ENCODE peak calls at places on chromosomes 2 and 18, in six cellular contexts. Y is MM.1S, B is mammary epithelial cell, G is HCT116, F is fibroblast of lung, E is osteoblast. S is an unnamed sample.

GRCh38 chr2:240604939-240605716 is 18.6 kb downstream of the CAPN10 start:
- DNase-seq in B (no peak), E (peak), G (no peak), Y (no peak), F (no peak), S (peak)

GRCh38 chr18:48607049-48607984 is 68.5 kb downstream of the CTIF start:
- DNase-seq in B (peak), G (no peak), Y (no peak), E (peak), F (peak), S (peak)

GRCh38 chr18:69628774-69629359 is 228.2 kb downstream of the DOK6 start:
- DNase-seq in E (no peak), Y (no peak), G (no peak), B (no peak), F (no peak), S (no peak)

GRCh38 chr2:95299961-95300360 is 2.8 kb downstream of the KCNIP3 start:
- DNase-seq in B (no peak), F (no peak), G (no peak), Y (no peak), E (no peak), S (no peak)

GRCh38 chr2:46812381-46813024 is 103.1 kb downstream of the MCFD2 start:
- DNase-seq in G (no peak), Y (no peak), E (peak), F (peak), B (peak), S (peak)

GRCh38 chr2:26564121-26564520 is 77.0 kb downstream of the CIB4 start:
- DNase-seq in Y (no peak), B (no peak), E (peak), F (no peak), G (no peak), S (no peak)

GRCh38 chr18:41378628-41379027 is 576.4 kb upstream of the PIK3C3 start:
- DNase-seq in F (peak), G (no peak), B (peak), E (no peak), Y (no peak), S (peak)

GRCh38 chr2:226799976-226800940 is 638 bp upstream of the IRS1 start:
- DNase-seq in Y (peak), G (no peak), E (peak), F (peak), B (no peak), S (peak)

GRCh38 chr2:201769664-201770373 is 10.9 kb downstream of the ALS2 start:
- DNase-seq in E (peak), G (no peak), F (no peak), B (no peak), Y (no peak), S (no peak)

GRCh38 chr2:114049826-114050225 is 159.9 kb downstream of the ACTR3 start:
- DNase-seq in E (peak), Y (no peak), F (no peak), B (peak), G (no peak), S (no peak)

GRCh38 chr2:14567561-14567960 is 65.0 kb upstream of the LRATD1 start:
- DNase-seq in Y (no peak), G (no peak), B (peak), F (peak), E (no peak), S (no peak)

GRCh38 chr18:10139783-10140410 is 226.1 kb downstream of the VAPA start:
- DNase-seq in Y (no peak), B (no peak), F (peak), G (no peak), E (peak), S (peak)

GRCh38 chr2:191688934-191689695 is 11.2 kb downstream of the NABP1 start:
- DNase-seq in Y (no peak), E (no peak), B (peak), F (peak), G (peak), S (peak)

GRCh38 chr2:157468931-157469708 is 25.2 kb upstream of the CYTIP start:
- DNase-seq in G (no peak), E (peak), F (peak), B (peak), Y (peak), S (no peak)

GRCh38 chr18:22057908-22058527 is 111.4 kb upstream of the GATA6 start:
- DNase-seq in G (no peak), B (no peak), F (no peak), Y (no peak), E (no peak), S (peak)

DNA sequence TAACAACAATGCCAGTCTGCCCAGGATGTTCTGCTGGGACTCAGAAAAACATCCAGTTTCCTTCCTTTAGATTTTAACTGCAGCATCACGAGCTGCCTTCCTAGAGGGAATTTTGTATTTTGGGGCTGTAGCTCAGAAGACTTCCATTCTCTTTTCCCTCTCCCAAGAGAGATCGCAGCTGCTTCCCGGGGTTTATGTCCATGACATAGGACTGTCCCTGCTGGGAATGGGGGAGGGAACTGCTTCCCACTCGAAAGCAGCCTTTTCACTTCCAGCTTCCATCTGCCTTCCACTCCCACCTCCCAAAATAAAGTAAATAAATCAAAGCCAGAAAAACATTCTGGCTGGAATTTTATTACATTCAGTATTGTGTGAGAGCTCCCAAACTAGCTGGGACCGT is 52.4 kb downstream of the LIMS1 start:
- DNase-seq in Y (no peak), B (no peak), E (no peak), F (no peak), G (no peak), S (no peak)
- H3K27ac ChIP-seq in Y (peak), B (peak), E (peak), F (peak), G (no peak), S (peak)

DNA sequence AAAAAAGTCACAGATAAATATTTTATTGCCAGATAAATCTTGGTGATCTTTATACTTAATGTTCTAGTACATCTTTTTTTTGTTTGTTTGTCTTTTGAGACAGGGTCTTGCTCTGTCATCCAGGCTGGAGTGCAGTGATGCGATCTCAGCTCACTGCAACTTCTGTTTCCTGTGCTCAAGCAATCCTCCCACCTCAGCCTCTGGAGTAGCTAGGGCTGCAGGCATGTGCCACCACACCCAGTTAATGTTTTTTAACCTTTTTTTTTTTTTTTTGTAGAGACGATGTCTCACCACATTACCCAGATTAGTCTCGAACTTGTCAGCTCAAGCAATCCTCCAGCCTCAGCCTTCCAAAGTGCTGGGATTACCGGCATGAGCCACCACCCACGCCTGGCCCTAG is 9.1 kb upstream of the C1GALT1C1L start:
- DNase-seq in B (peak), F (no peak), Y (no peak), G (no peak), E (no peak), S (no peak)
- H2AFZ ChIP-seq in B (no peak), F (no peak), Y (no peak), G (no peak), E (peak), S (no peak)

DNA sequence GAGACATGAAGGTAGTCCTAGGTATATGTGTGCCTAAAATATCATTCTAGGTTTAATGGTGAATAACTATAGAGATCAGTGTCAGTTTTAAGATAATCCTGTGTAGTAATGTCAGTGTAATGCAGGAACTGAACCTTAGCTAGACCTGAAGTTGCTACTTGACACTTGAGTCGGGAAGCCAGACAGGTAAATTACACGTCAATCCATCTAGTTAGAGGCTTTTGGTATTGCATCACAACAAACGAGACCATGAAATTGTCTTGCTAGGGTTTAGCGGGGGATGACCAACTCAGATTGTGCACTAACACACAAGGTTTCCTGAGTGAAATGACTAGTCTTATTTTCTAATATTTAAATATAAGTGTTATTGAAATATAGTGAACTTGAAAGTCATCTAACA is 2.0 kb downstream of the YPEL5 start:
- DNase-seq in B (no peak), G (no peak), E (no peak), F (no peak), Y (no peak), S (no peak)
- H3K27ac ChIP-seq in B (no peak), G (no peak), E (no peak), F (no peak), Y (peak), S (peak)

GRCh38 chr2:146212602-146213001 is 1632.2 kb upstream of the ACVR2A start:
- DNase-seq in F (no peak), Y (no peak), E (no peak), G (no peak), B (no peak), S (no peak)
- H2AFZ ChIP-seq in F (no peak), Y (no peak), E (no peak), G (no peak), B (no peak), S (no peak)

DNA sequence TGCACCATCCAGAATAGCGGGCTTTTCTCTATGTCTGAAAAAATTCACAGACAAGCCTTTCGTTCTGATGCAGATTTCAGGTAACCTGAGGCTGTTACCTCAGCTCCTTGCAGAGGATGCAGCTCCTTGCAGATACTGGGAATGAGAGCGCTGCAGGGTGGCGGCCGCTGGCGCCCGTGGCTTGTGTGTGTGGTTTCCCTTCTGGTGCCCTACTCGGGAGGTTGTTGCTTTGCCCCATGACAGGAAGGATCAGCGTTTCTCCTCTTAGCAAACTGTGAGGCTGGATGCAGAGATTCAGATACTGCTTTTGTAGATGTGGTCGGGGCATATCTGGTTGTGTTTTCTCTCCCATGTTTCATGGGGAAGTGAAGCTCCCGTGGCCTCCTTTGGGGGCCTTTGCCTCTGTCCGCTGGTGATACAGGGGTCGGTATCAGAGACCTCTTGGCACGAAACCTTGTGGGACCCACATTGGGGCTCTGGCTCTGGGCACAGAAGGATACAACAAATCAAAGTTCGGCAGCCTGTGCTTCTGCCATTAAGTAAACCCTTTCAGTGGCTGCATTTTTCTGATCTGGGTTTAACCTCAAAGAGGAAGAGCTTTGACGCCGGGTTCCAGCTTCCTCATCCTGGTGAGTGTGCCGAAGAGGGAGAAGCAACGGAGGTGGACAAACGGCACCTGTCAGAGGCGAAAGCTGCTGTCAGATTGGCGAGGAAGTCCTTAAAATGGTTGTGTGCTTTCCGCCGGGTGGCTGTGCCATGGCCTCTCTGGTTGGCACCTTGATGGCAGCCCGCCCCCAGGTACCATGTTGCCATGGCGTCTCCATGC is 127.8 kb downstream of the MBP start:
- DNase-seq in B (no peak), Y (no peak), F (no peak), G (no peak), E (no peak), S (no peak)
- H3K27ac ChIP-seq in B (no peak), Y (no peak), F (no peak), G (no peak), E (no peak), S (no peak)

GRCh38 chr2:182650704-182651103 is 65.4 kb upstream of the DNAJC10 start:
- DNase-seq in Y (peak), G (peak), B (peak), E (peak), F (peak), S (peak)
- H2AFZ ChIP-seq in Y (peak), G (peak), B (no peak), E (no peak), F (no peak), S (no peak)

GRCh38 chr2:41906325-41906700 is 141.5 kb upstream of the PKDCC start:
- DNase-seq in E (no peak), B (no peak), F (peak), G (no peak), Y (no peak), S (peak)

GRCh38 chr2:41905597-41906324 is 142.1 kb upstream of the PKDCC start:
- DNase-seq in B (peak), G (no peak), F (no peak), Y (no peak), E (no peak), S (no peak)

GRCh38 chr2:41904459-41904858 is 143.4 kb upstream of the PKDCC start:
- DNase-seq in Y (no peak), G (no peak), B (no peak), F (no peak), E (no peak), S (no peak)

GRCh38 chr2:41902892-41903291 is 144.9 kb upstream of the PKDCC start:
- DNase-seq in B (no peak), F (no peak), Y (no peak), G (no peak), E (no peak), S (no peak)

DNA sequence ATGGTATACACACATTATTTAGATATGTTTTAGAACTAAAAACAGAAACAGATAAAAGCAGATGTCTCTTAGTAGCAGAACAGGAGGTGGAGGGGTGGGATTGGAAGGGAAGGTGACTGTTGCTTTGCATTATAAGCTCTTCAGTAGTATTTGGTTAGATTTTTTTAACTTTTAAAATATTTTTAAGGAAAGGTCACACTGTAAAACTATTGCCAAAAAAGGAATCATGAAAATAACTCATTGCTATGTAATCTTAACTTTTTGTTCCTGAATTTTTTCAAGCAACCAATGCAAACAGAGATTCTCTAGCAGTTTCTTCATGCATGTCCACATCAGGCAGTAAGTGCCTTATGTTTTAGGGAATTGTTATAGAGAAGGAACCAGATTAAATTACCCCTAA is 144.1 kb upstream of the PKDCC start:
- DNase-seq in F (no peak), G (no peak), B (no peak), Y (no peak), E (no peak), S (no peak)
- H3K27ac ChIP-seq in F (no peak), G (no peak), B (no peak), Y (no peak), E (no peak), S (no peak)

GRCh38 chr2:130252880-130253645 is 54.8 kb upstream of the TUBA3E start:
- DNase-seq in Y (no peak), B (peak), F (peak), E (peak), G (no peak), S (no peak)

GRCh38 chr2:130246430-130246829 is 48.2 kb upstream of the TUBA3E start:
- DNase-seq in G (no peak), E (no peak), B (no peak), Y (no peak), F (no peak), S (no peak)

GRCh38 chr2:130251865-130252620 is 53.8 kb upstream of the TUBA3E start:
- DNase-seq in B (no peak), E (peak), Y (no peak), F (no peak), G (no peak), S (no peak)

GRCh38 chr2:130245976-130246375 is 47.7 kb upstream of the TUBA3E start:
- DNase-seq in Y (no peak), F (no peak), B (no peak), G (no peak), E (no peak), S (no peak)

DNA sequence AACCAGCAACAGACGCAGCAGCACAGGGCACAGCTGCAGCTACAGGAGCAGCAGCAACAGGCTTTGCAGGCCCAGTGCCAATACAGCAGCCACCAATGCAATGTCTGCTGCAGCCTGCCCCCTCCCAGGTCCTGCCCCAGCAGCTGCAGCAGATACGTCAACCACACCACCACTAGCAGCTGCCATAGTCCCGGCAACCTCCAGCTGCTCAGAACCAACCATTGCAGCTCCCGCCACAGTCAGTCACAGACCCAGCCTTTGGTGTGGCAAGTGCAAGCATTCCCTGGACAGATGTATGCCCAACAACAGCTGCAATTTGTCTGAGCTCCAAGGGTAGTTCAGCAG is 53.3 kb upstream of the TUBA3E start:
- DNase-seq in E (peak), F (peak), Y (no peak), B (no peak), G (no peak), S (no peak)
- H2AFZ ChIP-seq in E (peak), F (no peak), Y (no peak), B (no peak), G (no peak), S (no peak)

GRCh38 chr2:176165598-176166055 is 8.5 kb downstream of the HOXD3 start:
- DNase-seq in B (no peak), E (no peak), F (no peak), Y (no peak), G (no peak), S (no peak)

GRCh38 chr2:176166260-176166659 is 9.2 kb downstream of the HOXD3 start:
- DNase-seq in F (no peak), G (no peak), Y (no peak), B (no peak), E (peak), S (no peak)

GRCh38 chr2:176164184-176164802 is 7.2 kb downstream of the HOXD3 start:
- DNase-seq in G (no peak), B (no peak), Y (no peak), E (no peak), F (no peak), S (no peak)

GRCh38 chr2:176163655-176164021 is 6.5 kb downstream of the HOXD3 start:
- DNase-seq in Y (no peak), E (no peak), G (no peak), F (no peak), B (no peak), S (no peak)

DNA sequence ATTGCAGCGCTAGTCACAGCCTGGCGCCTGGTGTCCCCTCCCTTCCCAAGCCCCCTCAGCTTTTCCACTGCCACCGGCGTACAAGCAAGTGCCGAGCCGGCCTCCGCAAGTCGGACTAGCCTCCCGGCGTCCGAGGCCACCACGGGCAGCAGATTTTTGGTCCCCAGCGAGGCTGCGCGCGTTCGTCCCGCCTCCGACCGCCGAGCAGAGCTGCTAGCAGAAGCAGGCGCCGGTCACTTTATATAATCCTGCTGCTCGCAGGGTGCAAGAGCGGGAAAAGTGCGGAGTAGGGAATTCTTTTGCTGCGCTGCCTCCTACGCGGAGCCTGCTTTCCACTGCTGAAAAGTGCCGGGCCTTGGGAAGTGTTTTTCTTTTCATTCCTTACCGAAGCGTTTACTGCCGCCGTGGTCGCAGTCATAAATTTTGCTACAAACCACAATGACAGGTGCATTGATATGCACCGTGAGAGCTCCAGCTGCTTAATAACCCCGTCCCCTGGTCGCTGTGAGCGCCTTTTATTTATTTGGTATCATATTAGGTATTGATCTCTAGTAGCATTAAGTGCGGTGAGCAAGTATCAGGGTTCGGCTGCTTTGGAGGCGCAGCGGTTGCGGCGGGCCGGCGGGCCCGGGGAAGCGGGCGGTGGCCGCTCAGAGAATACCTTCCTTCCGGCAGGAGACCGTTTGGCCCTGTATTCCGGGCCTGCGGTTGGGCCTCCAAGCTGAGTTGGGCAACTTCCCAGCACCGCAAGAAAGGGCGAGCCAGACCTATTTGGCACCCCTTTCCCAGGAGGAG is 7.9 kb downstream of the HOXD3 start:
- DNase-seq in Y (no peak), E (no peak), B (no peak), F (no peak), G (no peak), S (no peak)
- H3K27ac ChIP-seq in Y (no peak), E (no peak), B (no peak), F (no peak), G (no peak), S (no peak)

S was measured in hepatocyte.